ENCODE peak calls at places on chromosomes 13 and 19, in five cellular contexts. One of them, this sample, is unnamed.

GRCh38 chr13:31638577-31638976 is 100.7 kb upstream of the RXFP2 start:
- DNase-seq in neural crest cell: no peak
- DNase-seq in GM23338: no peak
- DNase-seq in tibial artery: no peak
- DNase-seq in right lobe of liver: no peak
- DNase-seq in this sample: no peak

GRCh38 chr13:87656311-87656710 is 14.9 kb upstream of the SLITRK5 start:
- DNase-seq in tibial artery: no peak
- DNase-seq in neural crest cell: no peak
- DNase-seq in GM23338: no peak
- DNase-seq in right lobe of liver: no peak
- DNase-seq in this sample: no peak

GRCh38 chr19:51926784-51927741 is at the start of gene ZNF613:
- DNase-seq in tibial artery: peak
- DNase-seq in GM23338: peak
- DNase-seq in neural crest cell: peak
- DNase-seq in right lobe of liver: peak
- DNase-seq in this sample: no peak

GRCh38 chr19:7679017-7679720 is 1.5 kb upstream of the TRAPPC5 start:
- DNase-seq in neural crest cell: no peak
- DNase-seq in tibial artery: no peak
- DNase-seq in GM23338: no peak
- DNase-seq in right lobe of liver: peak
- DNase-seq in this sample: no peak

GRCh38 chr19:51978882-51979281 is 7.8 kb downstream of the ZNF350 start:
- DNase-seq in neural crest cell: no peak
- DNase-seq in GM23338: no peak
- DNase-seq in right lobe of liver: no peak
- DNase-seq in tibial artery: no peak
- DNase-seq in this sample: no peak

GRCh38 chr19:3309724-3310123 is 56.7 kb upstream of the NFIC start:
- DNase-seq in GM23338: no peak
- DNase-seq in tibial artery: no peak
- DNase-seq in right lobe of liver: no peak
- DNase-seq in neural crest cell: no peak
- DNase-seq in this sample: no peak

GRCh38 chr13:21567714-21568113 is 36.3 kb downstream of the MICU2 start:
- DNase-seq in GM23338: no peak
- DNase-seq in right lobe of liver: no peak
- DNase-seq in neural crest cell: no peak
- DNase-seq in tibial artery: no peak
- DNase-seq in this sample: no peak

GRCh38 chr13:33466262-33466661 is 180.7 kb upstream of the STARD13 start:
- DNase-seq in right lobe of liver: no peak
- DNase-seq in GM23338: no peak
- DNase-seq in tibial artery: no peak
- DNase-seq in neural crest cell: no peak
- DNase-seq in this sample: no peak

GRCh38 chr13:87042946-87043345 is 628.2 kb upstream of the SLITRK5 start:
- DNase-seq in neural crest cell: no peak
- DNase-seq in tibial artery: no peak
- DNase-seq in right lobe of liver: no peak
- DNase-seq in GM23338: no peak
- DNase-seq in this sample: no peak

GRCh38 chr13:113291997-113292862 is 4.8 kb upstream of the LAMP1 start:
- DNase-seq in GM23338: peak
- DNase-seq in tibial artery: no peak
- DNase-seq in right lobe of liver: peak
- DNase-seq in neural crest cell: peak
- DNase-seq in this sample: no peak

GRCh38 chr19:18776288-18776594 is 14.9 kb downstream of the COMP start:
- DNase-seq in neural crest cell: no peak
- DNase-seq in right lobe of liver: no peak
- DNase-seq in GM23338: no peak
- DNase-seq in tibial artery: no peak
- DNase-seq in this sample: no peak

GRCh38 chr19:52270266-52270885 is 989 bp downstream of the ZNF766 start:
- DNase-seq in neural crest cell: no peak
- DNase-seq in GM23338: peak
- DNase-seq in right lobe of liver: peak
- DNase-seq in tibial artery: no peak
- DNase-seq in this sample: no peak

GRCh38 chr19:17946965-17947784 is 14.4 kb downstream of the CCDC124 start:
- DNase-seq in neural crest cell: peak
- DNase-seq in tibial artery: no peak
- DNase-seq in right lobe of liver: no peak
- DNase-seq in GM23338: peak
- DNase-seq in this sample: no peak

GRCh38 chr19:45798995-45799517 is 6.4 kb upstream of the DMWD start:
- DNase-seq in neural crest cell: peak
- DNase-seq in GM23338: peak
- DNase-seq in right lobe of liver: no peak
- DNase-seq in tibial artery: peak
- DNase-seq in this sample: no peak

GRCh38 chr13:60617863-60618733 is 221.1 kb downstream of the TDRD3 start:
- DNase-seq in tibial artery: no peak
- DNase-seq in right lobe of liver: no peak
- DNase-seq in neural crest cell: no peak
- DNase-seq in GM23338: peak
- DNase-seq in this sample: no peak

GRCh38 chr13:113151745-113152707 is 6.4 kb upstream of the PROZ start:
- DNase-seq in neural crest cell: no peak
- DNase-seq in tibial artery: no peak
- DNase-seq in right lobe of liver: no peak
- DNase-seq in GM23338: no peak
- DNase-seq in this sample: no peak

GRCh38 chr19:7652061-7652641 is 15.2 kb downstream of the STXBP2 start:
- DNase-seq in neural crest cell: peak
- DNase-seq in tibial artery: peak
- DNase-seq in GM23338: peak
- DNase-seq in right lobe of liver: peak
- DNase-seq in this sample: no peak

GRCh38 chr13:45989607-45990006 is 62.9 kb downstream of the ZC3H13 start:
- DNase-seq in right lobe of liver: no peak
- DNase-seq in GM23338: no peak
- DNase-seq in neural crest cell: no peak
- DNase-seq in tibial artery: no peak
- DNase-seq in this sample: no peak

GRCh38 chr19:41974652-41975051 is 15.5 kb upstream of the RABAC1 start:
- DNase-seq in neural crest cell: no peak
- DNase-seq in tibial artery: no peak
- DNase-seq in right lobe of liver: no peak
- DNase-seq in GM23338: no peak
- DNase-seq in this sample: no peak

GRCh38 chr19:5369962-5370367 is 29.4 kb upstream of the PTPRS start:
- DNase-seq in right lobe of liver: peak
- DNase-seq in GM23338: peak
- DNase-seq in neural crest cell: peak
- DNase-seq in tibial artery: no peak
- DNase-seq in this sample: no peak

GRCh38 chr19:46542428-46543230 is 47.0 kb upstream of the PNMA8B start:
- DNase-seq in neural crest cell: peak
- DNase-seq in tibial artery: peak
- DNase-seq in right lobe of liver: peak
- DNase-seq in GM23338: peak
- DNase-seq in this sample: no peak

GRCh38 chr13:40452038-40452666 is 214.3 kb downstream of the FOXO1 start:
- DNase-seq in right lobe of liver: no peak
- DNase-seq in GM23338: no peak
- DNase-seq in neural crest cell: no peak
- DNase-seq in tibial artery: no peak
- DNase-seq in this sample: no peak

GRCh38 chr19:33510728-33511255 is 10.8 kb downstream of the PEPD start:
- DNase-seq in tibial artery: no peak
- DNase-seq in right lobe of liver: peak
- DNase-seq in GM23338: no peak
- DNase-seq in neural crest cell: no peak
- DNase-seq in this sample: no peak

GRCh38 chr13:19818223-19818842 is 35.6 kb upstream of the PSPC1 start:
- DNase-seq in tibial artery: no peak
- DNase-seq in neural crest cell: peak
- DNase-seq in right lobe of liver: peak
- DNase-seq in GM23338: peak
- DNase-seq in this sample: peak
- TF ChIP-seq CTCF in tibial artery: peak
- TF ChIP-seq CTCF in neural crest cell: peak
- TF ChIP-seq CTCF in right lobe of liver: no peak
- TF ChIP-seq CTCF in GM23338: peak
- TF ChIP-seq CTCF in this sample: peak

GRCh38 chr19:57067440-57067839 is 52.3 kb upstream of the USP29 start:
- DNase-seq in GM23338: no peak
- DNase-seq in tibial artery: no peak
- DNase-seq in neural crest cell: no peak
- DNase-seq in right lobe of liver: no peak
- DNase-seq in this sample: no peak

GRCh38 chr19:57071414-57071813 is 48.4 kb upstream of the USP29 start:
- DNase-seq in neural crest cell: no peak
- DNase-seq in right lobe of liver: no peak
- DNase-seq in tibial artery: no peak
- DNase-seq in GM23338: no peak
- DNase-seq in this sample: no peak

GRCh38 chr19:57068326-57068725 is 51.5 kb upstream of the USP29 start:
- DNase-seq in tibial artery: no peak
- DNase-seq in right lobe of liver: no peak
- DNase-seq in neural crest cell: no peak
- DNase-seq in GM23338: no peak
- DNase-seq in this sample: no peak

GRCh38 chr19:57068921-57069697 is 50.7 kb upstream of the USP29 start:
- DNase-seq in tibial artery: no peak
- DNase-seq in GM23338: peak
- DNase-seq in neural crest cell: no peak
- DNase-seq in right lobe of liver: no peak
- DNase-seq in this sample: no peak
- TF ChIP-seq CTCF in tibial artery: no peak
- TF ChIP-seq CTCF in GM23338: peak
- TF ChIP-seq CTCF in neural crest cell: no peak
- TF ChIP-seq CTCF in right lobe of liver: peak
- TF ChIP-seq CTCF in this sample: peak

GRCh38 chr13:97257228-97257755 is 35.2 kb downstream of the MBNL2 start:
- DNase-seq in neural crest cell: no peak
- DNase-seq in tibial artery: no peak
- DNase-seq in right lobe of liver: no peak
- DNase-seq in GM23338: no peak
- DNase-seq in this sample: no peak

GRCh38 chr13:97258801-97259200 is 36.7 kb downstream of the MBNL2 start:
- DNase-seq in neural crest cell: no peak
- DNase-seq in GM23338: no peak
- DNase-seq in tibial artery: no peak
- DNase-seq in right lobe of liver: no peak
- DNase-seq in this sample: no peak

GRCh38 chr13:97256343-97256783 is 34.2 kb downstream of the MBNL2 start:
- DNase-seq in GM23338: no peak
- DNase-seq in neural crest cell: no peak
- DNase-seq in right lobe of liver: no peak
- DNase-seq in tibial artery: no peak
- DNase-seq in this sample: no peak

GRCh38 chr13:97259787-97260641 is 37.9 kb downstream of the MBNL2 start:
- DNase-seq in right lobe of liver: peak
- DNase-seq in GM23338: no peak
- DNase-seq in neural crest cell: no peak
- DNase-seq in tibial artery: no peak
- DNase-seq in this sample: no peak

DNA sequence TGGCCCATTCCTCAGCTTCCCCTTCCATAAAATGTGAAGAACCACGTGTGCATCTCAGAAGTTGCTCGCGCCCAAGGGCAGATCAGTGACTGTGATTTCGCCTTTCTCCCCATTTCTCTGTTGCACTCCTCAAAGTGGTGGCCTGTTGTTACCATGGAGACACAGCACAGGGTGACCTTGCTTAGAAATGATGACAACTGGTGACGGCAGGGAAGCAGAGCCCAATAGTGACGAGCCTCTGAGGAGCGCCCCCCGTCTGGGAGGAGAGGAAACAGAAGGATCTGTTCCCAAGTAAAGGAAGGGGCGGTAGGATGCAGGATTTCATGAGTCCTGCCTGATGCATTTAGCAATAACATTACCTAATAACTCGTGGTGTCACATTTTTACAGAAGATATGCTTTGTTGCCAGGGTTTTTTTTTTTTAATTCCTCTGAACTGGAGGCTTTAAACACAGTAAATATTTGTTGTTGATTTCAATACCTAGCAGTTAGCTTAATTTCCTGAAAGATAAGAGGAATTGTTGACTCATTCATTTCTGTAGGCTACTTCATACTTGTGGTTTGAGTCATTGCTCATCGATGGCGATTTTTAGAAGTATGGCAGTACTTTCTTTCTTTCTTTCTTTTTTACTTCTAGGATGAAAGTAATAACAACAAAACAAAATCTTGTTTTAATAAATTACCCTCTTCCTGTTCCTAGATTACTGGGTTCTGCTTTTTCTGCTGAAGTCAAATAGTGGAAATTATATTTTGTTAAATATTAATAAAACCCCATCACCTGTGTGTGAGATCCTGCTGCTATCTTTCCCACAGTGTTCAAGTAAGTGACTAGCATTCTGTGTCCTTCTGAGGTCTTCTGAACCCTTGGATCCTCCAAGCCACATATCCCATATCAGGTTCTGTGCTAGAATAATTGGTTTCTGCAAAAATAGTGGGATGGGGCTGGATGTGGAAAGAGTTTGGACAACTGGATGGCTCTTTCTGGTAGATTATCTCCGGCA is 36.0 kb downstream of the MBNL2 start:
- DNase-seq in GM23338: peak
- DNase-seq in right lobe of liver: peak
- DNase-seq in neural crest cell: no peak
- DNase-seq in tibial artery: peak
- DNase-seq in this sample: no peak
- TF ChIP-seq CTCF in GM23338: peak
- TF ChIP-seq CTCF in right lobe of liver: no peak
- TF ChIP-seq CTCF in neural crest cell: no peak
- TF ChIP-seq CTCF in tibial artery: no peak
- TF ChIP-seq CTCF in this sample: peak

DNA sequence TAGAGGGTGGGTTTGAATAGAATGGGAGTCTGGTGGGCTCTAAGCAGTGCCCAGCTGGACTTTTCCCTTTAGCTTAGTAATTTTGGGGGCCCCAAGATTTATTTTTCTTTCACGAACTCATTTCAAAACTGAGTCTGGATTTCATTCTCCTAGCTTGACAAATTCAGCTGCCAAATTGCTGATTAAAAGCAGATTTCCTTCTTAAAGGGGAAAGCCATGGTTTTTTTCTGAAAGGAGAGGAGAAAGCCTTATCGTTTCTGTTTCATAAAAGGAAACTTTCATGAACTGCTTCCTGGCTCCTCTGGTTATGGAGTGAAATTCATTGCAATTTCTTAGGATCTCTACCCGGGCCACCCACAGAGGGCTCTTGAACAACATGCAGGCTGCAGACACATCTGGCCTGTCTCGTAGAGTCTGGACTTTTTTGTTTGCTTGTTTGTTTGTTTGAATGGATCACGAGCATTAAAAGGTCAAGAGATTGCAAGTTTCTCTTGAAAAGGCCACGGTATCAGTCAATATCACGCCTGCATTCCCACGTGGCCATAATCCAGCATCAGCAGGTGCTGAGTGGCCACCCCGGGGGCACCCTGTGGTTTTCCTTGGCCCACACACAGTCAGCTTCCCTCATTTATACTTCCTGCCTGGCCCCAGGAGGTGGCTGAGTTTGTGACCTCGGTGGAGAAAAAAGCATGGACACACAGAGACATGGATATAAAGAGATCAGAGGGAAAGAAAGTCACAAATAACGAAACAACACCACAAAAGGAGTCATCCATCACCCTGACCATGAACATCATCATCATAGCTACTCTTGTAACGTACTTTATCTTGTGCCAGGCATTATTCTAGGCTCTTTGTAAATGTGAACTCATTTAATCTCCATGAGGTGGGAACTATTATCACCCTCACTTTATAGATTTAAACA is 10.5 kb upstream of the KLK4 start:
- DNase-seq in GM23338: peak
- DNase-seq in neural crest cell: no peak
- DNase-seq in tibial artery: no peak
- DNase-seq in right lobe of liver: no peak
- DNase-seq in this sample: no peak
- TF ChIP-seq CTCF in GM23338: no peak
- TF ChIP-seq CTCF in neural crest cell: no peak
- TF ChIP-seq CTCF in tibial artery: no peak
- TF ChIP-seq CTCF in right lobe of liver: no peak
- TF ChIP-seq CTCF in this sample: no peak

This sample was measured in chondrocyte.